ENCODE peak calls at places on chromosomes 7 and 10, in nine cellular contexts. P is midbrain; E is stimulated activated CD8-positive, alpha-beta memory T cell treated with anti-CD3 and anti-CD28 coated beads, Interleukin-15, amount 100 ng/mL, for 24 hours; Y is activated CD8-positive, alpha-beta memory T cell treated with anti-CD3 and anti-CD28 coated beads for 1 hour; L is amniotic epithelial cell; F is T-helper 17 cell; Z is WTC11; H is upper lobe of right lung; J is pons. T is an unnamed sample.

GRCh38 chr10:86038371-86038770 is 328.2 kb downstream of the GRID1 start:
- DNase-seq in P (no peak), E (no peak), Y (no peak), L (no peak), F (no peak), Z (no peak), H (no peak), J (no peak), T (no peak)

GRCh38 chr10:84244651-84245270 is at the start of gene RGR:
- DNase-seq in P (peak), E (no peak), Y (no peak), L (no peak), F (no peak), Z (no peak), H (no peak), J (peak), T (no peak)

GRCh38 chr10:8913720-8914119 is 859.2 kb downstream of the GATA3 start:
- DNase-seq in P (no peak), E (no peak), Y (no peak), L (peak), F (no peak), Z (no peak), H (no peak), J (no peak), T (no peak)

GRCh38 chr7:33261585-33261984 is 132.2 kb downstream of the BBS9 start:
- DNase-seq in P (no peak), E (no peak), Y (no peak), L (peak), F (no peak), Z (no peak), H (no peak), J (no peak), T (no peak)

GRCh38 chr7:70710651-70711050 is 421.3 kb upstream of the GALNT17 start:
- DNase-seq in P (no peak), E (no peak), Y (no peak), L (peak), F (no peak), Z (no peak), H (no peak), J (no peak), T (no peak)

GRCh38 chr7:106914018-106914607 is 49.0 kb downstream of the PIK3CG start:
- DNase-seq in P (no peak), E (no peak), Y (no peak), L (peak), F (no peak), Z (no peak), H (no peak), J (no peak), T (no peak)

GRCh38 chr7:157508477-157508881 is 171.7 kb downstream of the DNAJB6 start:
- DNase-seq in P (no peak), E (no peak), Y (no peak), L (no peak), F (no peak), Z (no peak), H (peak), J (no peak), T (no peak)

GRCh38 chr7:64515781-64516180 is 47.1 kb downstream of the ZNF680 start:
- DNase-seq in P (no peak), E (no peak), Y (no peak), L (no peak), F (no peak), Z (no peak), H (no peak), J (no peak), T (no peak)

GRCh38 chr7:18762189-18762588 is 266.6 kb downstream of the HDAC9 start:
- DNase-seq in P (no peak), E (no peak), Y (no peak), L (peak), F (no peak), Z (no peak), H (no peak), J (no peak), T (no peak)

GRCh38 chr10:69316313-69317059 is 38.2 kb downstream of the HK1 start:
- DNase-seq in P (no peak), E (no peak), Y (no peak), L (peak), F (no peak), Z (no peak), H (no peak), J (no peak), T (no peak)

GRCh38 chr7:82443801-82444219 is 233 bp upstream of the CACNA2D1 start:
- DNase-seq in P (peak), E (no peak), Y (no peak), L (peak), F (no peak), Z (peak), H (peak), J (peak), T (peak)

T was measured in NCI-H187 treated with DMSO at 0.1 percent for 48 hours.